ENCODE peak calls at places on chromosome 19, in ten cellular contexts. U, M, R, J, P, W, Q, X, O and Z are unnamed samples.

GRCh38 chr19:28008695-28009094 is 1204.3 kb downstream of the UQCRFS1 start:
- DNase-seq in U (no peak), M (no peak), R (no peak), J (no peak), P (no peak), W (no peak), Q (no peak), X (no peak), O (no peak), Z (no peak)

GRCh38 chr19:294819-295686 is 3.9 kb upstream of the PLPP2 start:
- DNase-seq in U (peak; percentile 40), M (peak; percentile 29), R (peak; percentile 18), J (no peak), P (no peak), W (no peak), Q (peak; percentile 55), X (peak; percentile 48), O (no peak), Z (no peak)

GRCh38 chr19:31214086-31214485 is 135.2 kb downstream of the TSHZ3 start:
- DNase-seq in U (peak; percentile 100), M (peak; percentile 99), R (peak; percentile 99), J (no peak), P (peak; percentile 85), W (peak; percentile 41), Q (peak; percentile 28), X (no peak), O (peak; percentile 98), Z (no peak)

GRCh38 chr19:41882568-41883462 is at the start of gene ARHGEF1:
- DNase-seq in U (peak; percentile 44), M (no peak), R (no peak), J (no peak), P (no peak), W (peak; percentile 74), Q (peak; percentile 56), X (no peak), O (no peak), Z (no peak)

GRCh38 chr19:17743874-17744273 is 7.4 kb upstream of the FCHO1 start:
- DNase-seq in U (peak; percentile 26), M (peak; percentile 76), R (peak; percentile 16), J (no peak), P (no peak), W (no peak), Q (no peak), X (no peak), O (peak; percentile 47), Z (no peak)

GRCh38 chr19:34960103-34960805 is 3.8 kb downstream of the ZNF792 start:
- DNase-seq in U (no peak), M (peak; percentile 65), R (peak; percentile 20), J (no peak), P (no peak), W (no peak), Q (no peak), X (no peak), O (peak; percentile 92), Z (no peak)

GRCh38 chr19:42280761-42281174 is 11.7 kb downstream of the CIC start:
- DNase-seq in U (no peak), M (no peak), R (no peak), J (no peak), P (peak; percentile 63), W (peak; percentile 79), Q (no peak), X (no peak), O (no peak), Z (no peak)

GRCh38 chr19:1987197-1988187 is 28.0 kb downstream of the BTBD2 start:
- DNase-seq in U (no peak), M (no peak), R (no peak), J (no peak), P (no peak), W (no peak), Q (no peak), X (no peak), O (no peak), Z (no peak)

GRCh38 chr19:8600816-8601215 is 9.7 kb downstream of the ADAMTS10 start:
- DNase-seq in U (no peak), M (no peak), R (no peak), J (no peak), P (no peak), W (no peak), Q (no peak), X (no peak), O (no peak), Z (no peak)

GRCh38 chr19:52007436-52007804 is 591 bp downstream of the ZNF615 start:
- DNase-seq in U (no peak), M (peak; percentile 6), R (no peak), J (no peak), P (no peak), W (no peak), Q (peak; percentile 21), X (no peak), O (no peak), Z (no peak)

GRCh38 chr19:40799558-40800338 is 757 bp downstream of the EGLN2 start:
- DNase-seq in U (no peak), M (peak; percentile 53), R (no peak), J (no peak), P (no peak), W (peak; percentile 80), Q (peak; percentile 43), X (no peak), O (no peak), Z (no peak)

GRCh38 chr19:16327501-16327900 is 2.9 kb downstream of the KLF2 start:
- DNase-seq in U (no peak), M (peak; percentile 40), R (no peak), J (no peak), P (no peak), W (no peak), Q (no peak), X (no peak), O (no peak), Z (no peak)

GRCh38 chr19:53007200-53008054 is 6.3 kb upstream of the ERVV-1 start:
- DNase-seq in U (no peak), M (no peak), R (no peak), J (no peak), P (no peak), W (no peak), Q (no peak), X (no peak), O (no peak), Z (no peak)

GRCh38 chr19:38229585-38230073 is 5.6 kb upstream of the DPF1 start:
- DNase-seq in U (peak; percentile 73), M (peak; percentile 81), R (peak; percentile 60), J (peak; percentile 85), P (no peak), W (peak; percentile 52), Q (no peak), X (peak; percentile 55), O (peak; percentile 78), Z (no peak)

GRCh38 chr19:43354305-43354627 is 780 bp downstream of the CD177 start:
- DNase-seq in U (no peak), M (no peak), R (no peak), J (no peak), P (no peak), W (no peak), Q (no peak), X (no peak), O (no peak), Z (no peak)

GRCh38 chr19:43351998-43352746 is 1.3 kb upstream of the CD177 start:
- DNase-seq in U (no peak), M (no peak), R (no peak), J (no peak), P (no peak), W (no peak), Q (no peak), X (no peak), O (no peak), Z (peak; percentile 80)

GRCh38 chr19:43353606-43354304 is at the start of gene CD177:
- DNase-seq in U (no peak), M (no peak), R (no peak), J (no peak), P (no peak), W (no peak), Q (no peak), X (no peak), O (no peak), Z (no peak)
- TF ChIP-seq CTCF in U (no peak), M (no peak), R (no peak), J (no peak), P (no peak), W (no peak), Q (no peak), X (no peak), O (no peak), Z (no peak)

DNA sequence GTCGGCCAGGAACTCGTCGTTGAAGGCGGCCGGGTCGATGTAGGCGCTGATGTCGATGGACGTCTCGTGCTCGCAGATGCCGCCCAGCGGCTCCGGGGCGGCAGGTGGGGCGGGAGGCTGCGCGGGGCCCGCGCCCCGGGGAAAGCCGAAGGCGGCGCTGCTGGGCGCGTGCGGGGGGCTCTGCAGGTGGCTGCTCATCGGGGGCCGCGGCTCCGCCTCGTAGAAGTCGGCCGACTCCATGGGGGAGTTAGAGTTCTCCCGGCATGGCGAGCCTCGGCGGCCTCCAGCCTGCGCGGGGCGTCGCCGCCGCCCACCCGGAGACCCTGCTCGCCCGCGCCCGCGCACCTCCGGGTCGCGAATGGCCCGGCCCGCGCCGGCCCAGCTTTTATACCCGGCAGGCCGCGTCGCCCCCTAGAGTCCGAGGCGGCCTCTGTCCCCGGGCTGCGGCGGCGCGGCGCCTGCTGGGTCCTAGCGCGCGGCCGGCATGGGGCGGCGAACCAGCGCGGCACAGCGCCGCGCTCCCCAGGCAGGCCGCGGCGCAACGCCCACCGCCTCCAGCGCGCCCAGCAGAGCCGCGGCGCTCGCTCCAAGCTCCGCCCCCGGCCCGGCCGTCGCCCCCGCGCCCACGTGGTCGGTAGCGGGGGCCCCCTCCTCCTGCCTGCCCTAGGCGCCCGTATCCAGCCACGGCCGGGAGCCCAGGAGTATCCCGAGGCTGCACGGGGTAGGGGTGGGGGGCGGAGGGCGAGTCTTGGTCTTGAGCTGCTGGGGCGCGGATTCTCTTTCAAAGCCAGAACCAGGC is at the start of gene CEBPA:
- DNase-seq in U (peak; percentile 93), M (peak; percentile 77), R (peak; percentile 35), J (peak; percentile 70), P (no peak), W (peak; percentile 69), Q (peak; percentile 88), X (peak; percentile 81), O (peak; percentile 34), Z (peak; percentile 63)
- TF ChIP-seq CTCF in U (no peak), M (no peak), R (peak; percentile 39), J (peak; percentile 24), P (no peak), W (peak; percentile 40), Q (peak; percentile 27), X (peak; percentile 63), O (peak; percentile 71), Z (peak; percentile 88)

DNA sequence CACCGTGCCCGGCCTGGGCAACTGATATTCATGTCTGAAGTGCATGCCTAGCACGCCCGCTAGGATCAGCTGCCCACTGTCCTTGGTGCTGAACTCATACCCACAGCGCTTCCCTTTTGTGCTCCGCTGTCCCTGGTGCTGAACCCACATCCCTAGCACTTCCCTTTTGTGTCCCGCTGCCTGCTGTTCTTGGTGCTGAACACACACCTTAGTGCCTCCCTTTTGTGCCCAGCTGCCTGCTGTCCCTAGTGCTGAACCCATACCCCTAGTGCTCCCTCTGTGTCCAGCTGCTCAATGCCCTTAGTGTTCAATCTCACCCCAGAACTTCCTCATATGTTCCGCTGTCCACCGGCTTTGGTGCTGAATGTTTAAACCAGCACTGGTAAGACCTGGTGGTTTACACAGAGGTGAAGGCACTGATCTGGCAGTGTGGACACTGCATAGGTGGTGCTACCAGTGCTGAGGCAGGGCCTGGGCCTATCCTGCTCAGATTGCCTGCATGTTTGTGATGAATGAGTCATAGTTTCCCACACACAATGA is 26.3 kb upstream of the SIGLEC11 start:
- DNase-seq in U (peak; percentile 93), M (peak; percentile 95), R (peak; percentile 83), J (peak; percentile 88), P (peak; percentile 79), W (peak; percentile 90), Q (peak; percentile 89), X (peak; percentile 94), O (peak; percentile 88), Z (peak; percentile 97)
- TF ChIP-seq CTCF in U (peak; percentile 23), M (no peak), R (peak; percentile 42), J (no peak), P (no peak), W (peak; percentile 14), Q (peak; percentile 64), X (peak; percentile 23), O (no peak), Z (no peak)

GRCh38 chr19:20879501-20879900 is 43.5 kb upstream of the ZNF85 start:
- DNase-seq in U (no peak), M (no peak), R (no peak), J (no peak), P (no peak), W (no peak), Q (no peak), X (no peak), O (no peak), Z (no peak)
- TF ChIP-seq CTCF in U (no peak), M (no peak), R (no peak), J (no peak), P (no peak), W (no peak), Q (no peak), X (no peak), O (no peak), Z (no peak)